ENCODE peak calls at places on chromosomes 12 and 14, in four cellular contexts. L, F, T and C are unnamed samples.

GRCh38 chr12:46354799-46355194 is 17.8 kb downstream of the SLC38A2 start:
- DNase-seq in L (no peak), F (no peak), T (no peak), C (no peak)

GRCh38 chr14:30456296-30456695 is 102.7 kb upstream of the G2E3 start:
- DNase-seq in L (no peak), F (no peak), T (no peak), C (no peak)

GRCh38 chr12:112182499-112182898 is 57.1 kb downstream of the TRAFD1 start:
- DNase-seq in L (no peak), F (no peak), T (peak; percentile 43), C (peak; percentile 72)

GRCh38 chr14:104576607-104577332 is 2.8 kb upstream of the C14orf180 start:
- DNase-seq in L (no peak), F (no peak), T (no peak), C (no peak)

GRCh38 chr14:94043756-94044475 is 17.8 kb downstream of the OTUB2 start:
- DNase-seq in L (no peak), F (no peak), T (no peak), C (no peak)

GRCh38 chr12:85779768-85780167 is 56.4 kb downstream of the RASSF9 start:
- DNase-seq in L (no peak), F (no peak), T (no peak), C (no peak)

GRCh38 chr12:72271741-72272661 is at the start of gene TRHDE:
- DNase-seq in L (no peak), F (no peak), T (no peak), C (peak; percentile 82)

GRCh38 chr12:30913323-30913722 is 13.2 kb upstream of the TSPAN11 start:
- DNase-seq in L (no peak), F (no peak), T (no peak), C (no peak)

GRCh38 chr12:49232940-49233841 is 31.7 kb upstream of the TUBA1C start:
- DNase-seq in L (peak; percentile 75), F (no peak), T (no peak), C (peak; percentile 87)

GRCh38 chr14:100104523-100105300 is 39.5 kb downstream of the EVL start:
- DNase-seq in L (no peak), F (no peak), T (no peak), C (no peak)

GRCh38 chr12:24778486-24779304 is 170.2 kb downstream of the BCAT1 start:
- DNase-seq in L (no peak), F (peak; percentile 52), T (no peak), C (no peak)

GRCh38 chr12:7642287-7642686 is 23.4 kb downstream of the APOBEC1 start:
- DNase-seq in L (no peak), F (no peak), T (no peak), C (no peak)

GRCh38 chr12:60101715-60102114 is 505.9 kb downstream of the SLC16A7 start:
- DNase-seq in L (no peak), F (no peak), T (no peak), C (no peak)

GRCh38 chr14:100670017-100670974 is 56.4 kb upstream of the DLK1 start:
- DNase-seq in L (no peak), F (no peak), T (no peak), C (no peak)

GRCh38 chr12:131565256-131566005 is 145.5 kb upstream of the SFSWAP start:
- DNase-seq in L (no peak), F (no peak), T (no peak), C (no peak)

GRCh38 chr14:77485901-77486678 is 12.5 kb downstream of the ISM2 start:
- DNase-seq in L (no peak), F (no peak), T (no peak), C (no peak)

GRCh38 chr14:67522270-67522669 is 10.8 kb upstream of the PLEKHH1 start:
- DNase-seq in L (no peak), F (no peak), T (no peak), C (no peak)

GRCh38 chr12:32305163-32305562 is 94.2 kb upstream of the FGD4 start:
- DNase-seq in L (no peak), F (peak; percentile 49), T (no peak), C (no peak)

GRCh38 chr12:11040162-11040561 is 9.0 kb upstream of the TAS2R31 start:
- DNase-seq in L (no peak), F (no peak), T (no peak), C (no peak)

GRCh38 chr12:52233462-52234141 is 559 bp downstream of the KRT7 start:
- DNase-seq in L (no peak), F (no peak), T (no peak), C (no peak)

DNA sequence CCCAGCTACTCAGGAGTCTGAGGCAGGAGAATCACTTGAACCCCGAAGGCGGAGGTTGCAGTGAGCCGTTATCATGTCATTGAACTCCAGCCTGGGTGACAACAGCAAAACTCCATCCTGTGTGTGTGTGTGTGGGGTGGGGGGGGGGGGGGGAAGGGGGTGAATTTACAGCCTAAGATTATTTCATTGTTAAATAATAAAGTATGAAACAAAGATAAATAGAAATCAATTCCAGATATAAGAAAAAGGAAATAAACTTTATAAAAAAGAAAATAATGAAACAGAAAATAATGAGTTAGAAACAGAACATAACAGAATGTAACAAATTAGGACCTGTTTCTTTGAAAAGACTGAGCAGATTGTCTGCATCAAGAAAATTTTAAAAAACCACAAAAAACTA is 83.5 kb downstream of the INSM2 start:
- DNase-seq in L (no peak), F (no peak), T (no peak), C (no peak)
- H3K27ac ChIP-seq in L (no peak overlapping the region), F (no peak overlapping the region), T (no peak overlapping the region), C (no peak overlapping the region)

GRCh38 chr12:126895946-126896520 is 1370.9 kb upstream of the TMEM132C start:
- DNase-seq in L (no peak), F (no peak), T (no peak), C (no peak)
- H3K9me3 ChIP-seq in L (peaks cover 7% of the 10 kb centered on the region), F (no peaks in the 10 kb centered on the region), T (no peaks in the 10 kb centered on the region), C (no peaks in the 10 kb centered on the region)

GRCh38 chr14:106317593-106317992 is 791.2 kb downstream of the TMEM121 start:
- DNase-seq in L (no peak), F (no peak), T (no peak), C (no peak)
- H3K4me1 ChIP-seq in L (no peaks in the 10 kb centered on the region), F (peaks cover 26% of the 10 kb centered on the region), T (no peaks in the 10 kb centered on the region), C (no peaks in the 10 kb centered on the region)

GRCh38 chr12:18754118-18754707 is 16.3 kb downstream of the CAPZA3 start:
- DNase-seq in L (no peak), F (no peak), T (no peak), C (no peak)
- H3K27ac ChIP-seq in L (peak overlapping the region; percentile 89), F (no peak overlapping the region), T (no peak overlapping the region), C (peak overlapping the region; percentile 82)

DNA sequence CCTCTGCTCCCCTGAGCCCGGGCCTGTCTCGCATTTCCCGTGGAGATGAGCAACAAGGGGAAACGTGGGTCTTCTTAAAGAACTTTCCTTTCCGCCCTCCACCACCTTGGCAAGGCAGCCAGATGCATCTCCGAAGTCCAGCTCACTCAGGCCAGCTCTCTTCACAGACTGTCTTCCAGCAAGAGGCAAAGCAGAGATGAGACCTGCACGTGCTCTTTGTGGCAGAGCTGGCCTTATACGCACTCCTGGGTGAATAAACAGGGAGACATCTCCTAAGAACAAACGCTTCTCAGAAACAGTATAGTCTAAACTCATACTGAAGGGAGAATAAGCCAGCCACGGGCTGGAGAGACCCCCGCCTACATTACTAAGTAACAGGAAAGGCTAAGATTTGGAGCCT is 1.3 kb upstream of the BDKRB1 start:
- DNase-seq in L (no peak), F (no peak), T (no peak), C (no peak)
- H3K9me3 ChIP-seq in L (peaks cover 7% of the 10 kb centered on the region), F (no peaks in the 10 kb centered on the region), T (no peaks in the 10 kb centered on the region), C (no peaks in the 10 kb centered on the region)

DNA sequence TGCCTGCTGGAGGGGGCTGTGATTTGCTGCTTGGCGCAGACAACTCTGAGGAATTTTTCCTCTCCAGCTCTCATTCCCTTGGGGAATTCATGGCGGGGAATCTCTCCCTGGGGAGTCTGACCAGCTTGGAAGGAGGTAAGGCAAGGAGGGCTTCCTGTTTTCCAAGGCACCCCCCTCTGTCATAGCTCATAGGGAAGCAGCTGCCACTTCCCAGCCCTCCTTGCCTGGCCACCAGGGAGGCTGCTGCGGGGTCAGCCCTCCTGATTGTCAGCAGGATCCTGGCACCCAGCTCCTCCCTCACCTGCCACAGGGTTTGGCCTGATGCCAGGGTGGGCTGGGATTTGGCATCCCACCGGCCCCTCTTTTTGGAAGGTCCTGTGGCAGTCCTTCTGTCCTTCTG is 74.8 kb downstream of the TSPAN9 start:
- DNase-seq in L (no peak), F (no peak), T (no peak), C (no peak)
- H3K4me1 ChIP-seq in L (peaks cover 93% of the 10 kb centered on the region), F (no peaks in the 10 kb centered on the region), T (no peaks in the 10 kb centered on the region), C (peaks cover 27% of the 10 kb centered on the region)

DNA sequence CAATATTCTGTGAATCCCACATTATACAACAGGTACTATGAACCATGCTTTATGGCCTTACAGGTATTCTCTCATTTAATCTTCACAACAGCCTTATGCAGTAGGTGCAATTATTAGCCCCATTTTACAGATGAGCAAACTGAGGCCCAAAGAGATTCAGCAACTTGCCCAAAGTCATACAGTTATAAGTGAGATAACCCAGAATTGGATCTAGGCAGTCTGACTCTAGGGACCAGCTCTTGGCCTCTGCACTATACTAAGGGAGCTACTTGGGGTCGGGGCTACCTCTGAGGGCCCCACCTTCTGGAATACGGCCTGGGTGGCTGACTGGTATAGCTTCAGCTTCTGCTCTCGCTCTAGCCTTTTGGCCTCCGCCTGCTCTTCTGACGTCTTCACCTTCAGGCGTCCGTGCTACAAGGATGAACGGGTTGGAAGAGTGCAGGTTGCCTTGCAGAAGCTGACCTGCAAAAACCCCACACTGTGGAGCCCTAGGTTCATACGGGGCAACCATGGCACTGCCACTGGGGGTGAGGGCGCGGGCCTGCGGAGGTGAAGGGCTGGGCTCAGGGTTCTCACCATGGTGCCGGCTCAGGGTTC is 762 bp downstream of the RABGGTA start:
- DNase-seq in L (no peak), F (no peak), T (no peak), C (no peak)
- H3K27ac ChIP-seq in L (peak overlapping the region; percentile 99), F (peak overlapping the region; percentile 84), T (peak overlapping the region; percentile 88), C (peak overlapping the region; percentile 97)

GRCh38 chr12:132972374-132972773 is 13.8 kb upstream of the ZNF26 start:
- DNase-seq in L (no peak), F (no peak), T (no peak), C (no peak)
- H3K9me3 ChIP-seq in L (peaks cover 47% of the 10 kb centered on the region), F (peaks cover 9% of the 10 kb centered on the region), T (no peaks in the 10 kb centered on the region), C (no peaks in the 10 kb centered on the region)

DNA sequence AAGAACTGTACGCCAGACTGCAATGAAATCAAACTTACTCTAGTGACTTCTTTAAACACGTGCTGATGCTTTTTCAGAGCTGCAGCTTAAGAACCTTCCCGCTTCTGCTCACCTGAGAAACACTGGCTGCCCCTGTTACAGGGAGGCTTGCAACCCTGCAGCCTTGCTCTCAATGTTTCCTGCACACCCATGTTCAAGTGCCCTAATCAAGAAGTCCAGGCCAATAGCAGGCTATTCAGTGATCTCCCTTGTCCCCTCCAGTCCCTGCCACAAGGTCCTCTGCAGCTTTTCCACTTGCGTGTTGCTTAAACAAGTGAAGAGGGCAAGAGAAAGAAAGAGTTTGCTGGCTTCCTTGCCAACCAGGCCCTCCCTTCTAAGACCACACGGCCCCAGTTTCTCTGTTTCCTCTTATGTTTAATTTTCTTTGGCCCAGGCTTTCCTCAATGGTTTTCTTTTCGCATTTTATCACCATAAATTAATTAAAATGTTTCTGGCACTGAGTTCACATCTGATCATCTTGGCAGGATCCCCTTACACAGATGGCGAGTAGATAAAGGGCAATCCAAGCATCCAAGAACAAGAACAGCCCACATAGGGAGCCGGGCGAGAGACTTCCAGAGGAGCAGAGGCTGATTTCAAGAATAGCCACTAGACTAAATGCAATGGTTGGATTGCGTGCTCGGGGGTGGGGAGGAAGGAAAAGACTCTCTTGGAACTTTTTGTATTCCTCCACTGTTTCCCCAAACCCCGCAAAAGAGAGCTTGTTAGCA is 82.3 kb upstream of the CDKN3 start:
- DNase-seq in L (no peak), F (no peak), T (no peak), C (no peak)
- H3K4me1 ChIP-seq in L (no peaks in the 10 kb centered on the region), F (no peaks in the 10 kb centered on the region), T (no peaks in the 10 kb centered on the region), C (no peaks in the 10 kb centered on the region)